ENCODE peak calls at places on chromosomes 2 and 18, in nine cellular contexts. One of them, this sample, is unnamed.

GRCh38 chr2:71787476-71788185 is 334.3 kb downstream of the DYSF start:
- DNase-seq in IMR-90: no peak
- DNase-seq in foreskin melanocyte: no peak
- DNase-seq in activated naive CD4-positive, alpha-beta T cell treated with Interleukin-2 at 50 U/mL for 16 hours: no peak
- DNase-seq in NCI-H2081: no peak
- DNase-seq in posterior cingulate gyrus: no peak
- DNase-seq in AG04449: no peak
- DNase-seq in fibroblast of pulmonary artery: no peak
- DNase-seq in NCI-H1930: no peak
- DNase-seq in this sample: no peak

GRCh38 chr2:20355131-20355530 is 4.5 kb upstream of the PUM2 start:
- DNase-seq in AG04449: no peak
- DNase-seq in activated naive CD4-positive, alpha-beta T cell treated with Interleukin-2 at 50 U/mL for 16 hours: no peak
- DNase-seq in NCI-H2081: no peak
- DNase-seq in IMR-90: peak
- DNase-seq in posterior cingulate gyrus: no peak
- DNase-seq in fibroblast of pulmonary artery: peak
- DNase-seq in foreskin melanocyte: no peak
- DNase-seq in NCI-H1930: no peak
- DNase-seq in this sample: no peak

GRCh38 chr18:37270046-37270665 is 295.4 kb downstream of the CELF4 start:
- DNase-seq in fibroblast of pulmonary artery: peak
- DNase-seq in foreskin melanocyte: peak
- DNase-seq in posterior cingulate gyrus: peak
- DNase-seq in activated naive CD4-positive, alpha-beta T cell treated with Interleukin-2 at 50 U/mL for 16 hours: peak
- DNase-seq in NCI-H1930: no peak
- DNase-seq in NCI-H2081: no peak
- DNase-seq in IMR-90: peak
- DNase-seq in AG04449: no peak
- DNase-seq in this sample: peak

GRCh38 chr2:12175323-12175722 is 428.9 kb downstream of the LPIN1 start:
- DNase-seq in activated naive CD4-positive, alpha-beta T cell treated with Interleukin-2 at 50 U/mL for 16 hours: no peak
- DNase-seq in NCI-H2081: no peak
- DNase-seq in posterior cingulate gyrus: no peak
- DNase-seq in foreskin melanocyte: no peak
- DNase-seq in fibroblast of pulmonary artery: no peak
- DNase-seq in NCI-H1930: no peak
- DNase-seq in IMR-90: no peak
- DNase-seq in AG04449: no peak
- DNase-seq in this sample: no peak

GRCh38 chr2:25877431-25878360 is 591 bp downstream of the ASXL2 start:
- DNase-seq in NCI-H1930: peak
- DNase-seq in activated naive CD4-positive, alpha-beta T cell treated with Interleukin-2 at 50 U/mL for 16 hours: peak
- DNase-seq in NCI-H2081: peak
- DNase-seq in AG04449: no peak
- DNase-seq in posterior cingulate gyrus: peak
- DNase-seq in fibroblast of pulmonary artery: peak
- DNase-seq in IMR-90: peak
- DNase-seq in foreskin melanocyte: peak
- DNase-seq in this sample: peak

GRCh38 chr18:4299395-4299794 is 155.7 kb downstream of the DLGAP1 start:
- DNase-seq in foreskin melanocyte: no peak
- DNase-seq in NCI-H1930: no peak
- DNase-seq in fibroblast of pulmonary artery: no peak
- DNase-seq in posterior cingulate gyrus: no peak
- DNase-seq in NCI-H2081: no peak
- DNase-seq in AG04449: no peak
- DNase-seq in IMR-90: no peak
- DNase-seq in activated naive CD4-positive, alpha-beta T cell treated with Interleukin-2 at 50 U/mL for 16 hours: no peak
- DNase-seq in this sample: no peak

GRCh38 chr18:48909721-48910120 is 41.0 kb downstream of the SMAD7 start:
- DNase-seq in NCI-H1930: no peak
- DNase-seq in posterior cingulate gyrus: no peak
- DNase-seq in AG04449: no peak
- DNase-seq in foreskin melanocyte: peak
- DNase-seq in fibroblast of pulmonary artery: no peak
- DNase-seq in IMR-90: no peak
- DNase-seq in activated naive CD4-positive, alpha-beta T cell treated with Interleukin-2 at 50 U/mL for 16 hours: no peak
- DNase-seq in NCI-H2081: no peak
- DNase-seq in this sample: no peak

GRCh38 chr2:79723830-79724229 is 211.0 kb downstream of the CTNNA2 start:
- DNase-seq in NCI-H1930: no peak
- DNase-seq in fibroblast of pulmonary artery: peak
- DNase-seq in AG04449: peak
- DNase-seq in activated naive CD4-positive, alpha-beta T cell treated with Interleukin-2 at 50 U/mL for 16 hours: no peak
- DNase-seq in IMR-90: peak
- DNase-seq in posterior cingulate gyrus: no peak
- DNase-seq in NCI-H2081: no peak
- DNase-seq in foreskin melanocyte: no peak
- DNase-seq in this sample: peak

GRCh38 chr2:64466696-64467462 is 12.9 kb downstream of the LGALSL start:
- DNase-seq in fibroblast of pulmonary artery: no peak
- DNase-seq in posterior cingulate gyrus: no peak
- DNase-seq in NCI-H2081: no peak
- DNase-seq in NCI-H1930: no peak
- DNase-seq in AG04449: no peak
- DNase-seq in activated naive CD4-positive, alpha-beta T cell treated with Interleukin-2 at 50 U/mL for 16 hours: no peak
- DNase-seq in IMR-90: no peak
- DNase-seq in foreskin melanocyte: peak
- DNase-seq in this sample: no peak

GRCh38 chr2:31319391-31320175 is 85.6 kb downstream of the EHD3 start:
- DNase-seq in NCI-H1930: no peak
- DNase-seq in fibroblast of pulmonary artery: peak
- DNase-seq in posterior cingulate gyrus: no peak
- DNase-seq in activated naive CD4-positive, alpha-beta T cell treated with Interleukin-2 at 50 U/mL for 16 hours: peak
- DNase-seq in NCI-H2081: no peak
- DNase-seq in foreskin melanocyte: peak
- DNase-seq in IMR-90: peak
- DNase-seq in AG04449: no peak
- DNase-seq in this sample: no peak

GRCh38 chr2:8268172-8268783 is 413.6 kb upstream of the ID2 start:
- DNase-seq in posterior cingulate gyrus: no peak
- DNase-seq in NCI-H1930: no peak
- DNase-seq in AG04449: no peak
- DNase-seq in activated naive CD4-positive, alpha-beta T cell treated with Interleukin-2 at 50 U/mL for 16 hours: no peak
- DNase-seq in fibroblast of pulmonary artery: peak
- DNase-seq in IMR-90: no peak
- DNase-seq in NCI-H2081: no peak
- DNase-seq in foreskin melanocyte: no peak
- DNase-seq in this sample: no peak

GRCh38 chr2:204386668-204387067 is 158.6 kb upstream of the PARD3B start:
- DNase-seq in NCI-H2081: no peak
- DNase-seq in activated naive CD4-positive, alpha-beta T cell treated with Interleukin-2 at 50 U/mL for 16 hours: no peak
- DNase-seq in fibroblast of pulmonary artery: no peak
- DNase-seq in IMR-90: no peak
- DNase-seq in NCI-H1930: no peak
- DNase-seq in AG04449: no peak
- DNase-seq in posterior cingulate gyrus: no peak
- DNase-seq in foreskin melanocyte: no peak
- DNase-seq in this sample: no peak

GRCh38 chr2:239697765-239698164 is 296.9 kb upstream of the HDAC4 start:
- DNase-seq in activated naive CD4-positive, alpha-beta T cell treated with Interleukin-2 at 50 U/mL for 16 hours: no peak
- DNase-seq in AG04449: no peak
- DNase-seq in IMR-90: no peak
- DNase-seq in foreskin melanocyte: no peak
- DNase-seq in NCI-H1930: no peak
- DNase-seq in NCI-H2081: no peak
- DNase-seq in posterior cingulate gyrus: no peak
- DNase-seq in fibroblast of pulmonary artery: no peak
- DNase-seq in this sample: no peak

GRCh38 chr2:149329068-149329467 is 1.3 kb upstream of the LYPD6 start:
- DNase-seq in NCI-H1930: no peak
- DNase-seq in IMR-90: no peak
- DNase-seq in activated naive CD4-positive, alpha-beta T cell treated with Interleukin-2 at 50 U/mL for 16 hours: no peak
- DNase-seq in posterior cingulate gyrus: no peak
- DNase-seq in foreskin melanocyte: peak
- DNase-seq in NCI-H2081: no peak
- DNase-seq in AG04449: no peak
- DNase-seq in fibroblast of pulmonary artery: no peak
- DNase-seq in this sample: no peak

GRCh38 chr2:20781656-20782265 is 41.1 kb downstream of the LDAH start:
- DNase-seq in AG04449: no peak
- DNase-seq in NCI-H2081: peak
- DNase-seq in activated naive CD4-positive, alpha-beta T cell treated with Interleukin-2 at 50 U/mL for 16 hours: peak
- DNase-seq in NCI-H1930: no peak
- DNase-seq in IMR-90: peak
- DNase-seq in fibroblast of pulmonary artery: peak
- DNase-seq in foreskin melanocyte: peak
- DNase-seq in posterior cingulate gyrus: no peak
- DNase-seq in this sample: no peak

GRCh38 chr2:9693138-9693520 is 62.3 kb upstream of the YWHAQ start:
- DNase-seq in NCI-H2081: no peak
- DNase-seq in IMR-90: peak
- DNase-seq in AG04449: no peak
- DNase-seq in activated naive CD4-positive, alpha-beta T cell treated with Interleukin-2 at 50 U/mL for 16 hours: peak
- DNase-seq in NCI-H1930: no peak
- DNase-seq in foreskin melanocyte: no peak
- DNase-seq in posterior cingulate gyrus: no peak
- DNase-seq in fibroblast of pulmonary artery: peak
- DNase-seq in this sample: no peak

GRCh38 chr18:47075098-47075883 is 39.9 kb upstream of the ELOA2 start:
- DNase-seq in activated naive CD4-positive, alpha-beta T cell treated with Interleukin-2 at 50 U/mL for 16 hours: no peak
- DNase-seq in IMR-90: no peak
- DNase-seq in fibroblast of pulmonary artery: no peak
- DNase-seq in NCI-H1930: no peak
- DNase-seq in foreskin melanocyte: peak
- DNase-seq in AG04449: no peak
- DNase-seq in posterior cingulate gyrus: no peak
- DNase-seq in NCI-H2081: no peak
- DNase-seq in this sample: no peak

GRCh38 chr2:62423235-62423634 is 82.8 kb downstream of the TMEM17 start:
- DNase-seq in NCI-H2081: no peak
- DNase-seq in NCI-H1930: no peak
- DNase-seq in foreskin melanocyte: no peak
- DNase-seq in posterior cingulate gyrus: no peak
- DNase-seq in activated naive CD4-positive, alpha-beta T cell treated with Interleukin-2 at 50 U/mL for 16 hours: no peak
- DNase-seq in IMR-90: peak
- DNase-seq in AG04449: no peak
- DNase-seq in fibroblast of pulmonary artery: peak
- DNase-seq in this sample: no peak

GRCh38 chr18:31723998-31724711 is 36.5 kb downstream of the SLC25A52 start:
- DNase-seq in fibroblast of pulmonary artery: peak
- DNase-seq in NCI-H2081: no peak
- DNase-seq in IMR-90: no peak
- DNase-seq in AG04449: no peak
- DNase-seq in NCI-H1930: no peak
- DNase-seq in posterior cingulate gyrus: no peak
- DNase-seq in foreskin melanocyte: peak
- DNase-seq in activated naive CD4-positive, alpha-beta T cell treated with Interleukin-2 at 50 U/mL for 16 hours: no peak
- DNase-seq in this sample: peak

GRCh38 chr2:24930768-24931167 is 10.7 kb upstream of the ADCY3 start:
- DNase-seq in activated naive CD4-positive, alpha-beta T cell treated with Interleukin-2 at 50 U/mL for 16 hours: no peak
- DNase-seq in NCI-H1930: no peak
- DNase-seq in NCI-H2081: no peak
- DNase-seq in posterior cingulate gyrus: no peak
- DNase-seq in AG04449: no peak
- DNase-seq in fibroblast of pulmonary artery: no peak
- DNase-seq in IMR-90: peak
- DNase-seq in foreskin melanocyte: no peak
- DNase-seq in this sample: no peak

GRCh38 chr2:5945707-5946106 is 253.5 kb downstream of the SOX11 start:
- DNase-seq in foreskin melanocyte: no peak
- DNase-seq in fibroblast of pulmonary artery: no peak
- DNase-seq in NCI-H1930: no peak
- DNase-seq in activated naive CD4-positive, alpha-beta T cell treated with Interleukin-2 at 50 U/mL for 16 hours: no peak
- DNase-seq in posterior cingulate gyrus: no peak
- DNase-seq in AG04449: no peak
- DNase-seq in NCI-H2081: no peak
- DNase-seq in IMR-90: no peak
- DNase-seq in this sample: no peak

GRCh38 chr2:107558295-107558694 is 268.4 kb upstream of the RGPD4 start:
- DNase-seq in fibroblast of pulmonary artery: no peak
- DNase-seq in posterior cingulate gyrus: no peak
- DNase-seq in foreskin melanocyte: no peak
- DNase-seq in activated naive CD4-positive, alpha-beta T cell treated with Interleukin-2 at 50 U/mL for 16 hours: no peak
- DNase-seq in IMR-90: no peak
- DNase-seq in AG04449: no peak
- DNase-seq in NCI-H2081: no peak
- DNase-seq in NCI-H1930: no peak
- DNase-seq in this sample: no peak

GRCh38 chr2:71857632-71858031 is 290.0 kb downstream of the CYP26B1 start:
- DNase-seq in AG04449: no peak
- DNase-seq in NCI-H1930: no peak
- DNase-seq in NCI-H2081: no peak
- DNase-seq in foreskin melanocyte: no peak
- DNase-seq in activated naive CD4-positive, alpha-beta T cell treated with Interleukin-2 at 50 U/mL for 16 hours: no peak
- DNase-seq in IMR-90: no peak
- DNase-seq in posterior cingulate gyrus: no peak
- DNase-seq in fibroblast of pulmonary artery: no peak
- DNase-seq in this sample: no peak

GRCh38 chr2:200856806-200857205 is 7.7 kb downstream of the CLK1 start:
- DNase-seq in AG04449: no peak
- DNase-seq in IMR-90: no peak
- DNase-seq in NCI-H2081: no peak
- DNase-seq in posterior cingulate gyrus: no peak
- DNase-seq in fibroblast of pulmonary artery: no peak
- DNase-seq in NCI-H1930: no peak
- DNase-seq in activated naive CD4-positive, alpha-beta T cell treated with Interleukin-2 at 50 U/mL for 16 hours: no peak
- DNase-seq in foreskin melanocyte: no peak
- DNase-seq in this sample: no peak

GRCh38 chr2:217802876-217803638 is 199.7 kb downstream of the TNS1 start:
- DNase-seq in fibroblast of pulmonary artery: no peak
- DNase-seq in AG04449: no peak
- DNase-seq in NCI-H1930: no peak
- DNase-seq in NCI-H2081: no peak
- DNase-seq in foreskin melanocyte: no peak
- DNase-seq in posterior cingulate gyrus: peak
- DNase-seq in activated naive CD4-positive, alpha-beta T cell treated with Interleukin-2 at 50 U/mL for 16 hours: no peak
- DNase-seq in IMR-90: no peak
- DNase-seq in this sample: no peak

GRCh38 chr2:236571161-236571560 is 1.5 kb downstream of the ACKR3 start:
- DNase-seq in NCI-H1930: no peak
- DNase-seq in fibroblast of pulmonary artery: no peak
- DNase-seq in AG04449: no peak
- DNase-seq in IMR-90: no peak
- DNase-seq in activated naive CD4-positive, alpha-beta T cell treated with Interleukin-2 at 50 U/mL for 16 hours: no peak
- DNase-seq in posterior cingulate gyrus: no peak
- DNase-seq in NCI-H2081: no peak
- DNase-seq in foreskin melanocyte: no peak
- DNase-seq in this sample: no peak

GRCh38 chr2:59296279-59296678 is 1055.2 kb upstream of the FANCL start:
- DNase-seq in AG04449: no peak
- DNase-seq in activated naive CD4-positive, alpha-beta T cell treated with Interleukin-2 at 50 U/mL for 16 hours: no peak
- DNase-seq in foreskin melanocyte: no peak
- DNase-seq in NCI-H1930: no peak
- DNase-seq in posterior cingulate gyrus: no peak
- DNase-seq in IMR-90: no peak
- DNase-seq in NCI-H2081: no peak
- DNase-seq in fibroblast of pulmonary artery: no peak
- DNase-seq in this sample: no peak

GRCh38 chr2:317501-318424 is 29.9 kb upstream of the ALKAL2 start:
- DNase-seq in NCI-H2081: no peak
- DNase-seq in IMR-90: peak
- DNase-seq in AG04449: peak
- DNase-seq in foreskin melanocyte: peak
- DNase-seq in activated naive CD4-positive, alpha-beta T cell treated with Interleukin-2 at 50 U/mL for 16 hours: peak
- DNase-seq in NCI-H1930: no peak
- DNase-seq in posterior cingulate gyrus: no peak
- DNase-seq in fibroblast of pulmonary artery: peak
- DNase-seq in this sample: no peak

GRCh38 chr2:101396352-101396717 is 9.0 kb upstream of the CREG2 start:
- DNase-seq in fibroblast of pulmonary artery: peak
- DNase-seq in NCI-H1930: no peak
- DNase-seq in IMR-90: peak
- DNase-seq in activated naive CD4-positive, alpha-beta T cell treated with Interleukin-2 at 50 U/mL for 16 hours: no peak
- DNase-seq in posterior cingulate gyrus: no peak
- DNase-seq in AG04449: peak
- DNase-seq in NCI-H2081: no peak
- DNase-seq in foreskin melanocyte: peak
- DNase-seq in this sample: peak

GRCh38 chr2:3665886-3666612 is 8.0 kb downstream of the ALLC start:
- DNase-seq in IMR-90: no peak
- DNase-seq in NCI-H2081: no peak
- DNase-seq in activated naive CD4-positive, alpha-beta T cell treated with Interleukin-2 at 50 U/mL for 16 hours: no peak
- DNase-seq in fibroblast of pulmonary artery: no peak
- DNase-seq in posterior cingulate gyrus: no peak
- DNase-seq in foreskin melanocyte: no peak
- DNase-seq in AG04449: no peak
- DNase-seq in NCI-H1930: no peak
- DNase-seq in this sample: no peak

GRCh38 chr2:106956416-106956815 is 70.4 kb upstream of the ST6GAL2 start:
- DNase-seq in NCI-H2081: peak
- DNase-seq in fibroblast of pulmonary artery: peak
- DNase-seq in IMR-90: no peak
- DNase-seq in foreskin melanocyte: no peak
- DNase-seq in posterior cingulate gyrus: no peak
- DNase-seq in NCI-H1930: peak
- DNase-seq in activated naive CD4-positive, alpha-beta T cell treated with Interleukin-2 at 50 U/mL for 16 hours: no peak
- DNase-seq in AG04449: no peak
- DNase-seq in this sample: peak

This sample was measured in Ammon's horn.